ENCODE peak calls at places on chromosomes 11 and 22, in four cellular contexts. One of them, this sample, is unnamed.

GRCh38 chr11:128341767-128342318 is 245.5 kb downstream of the ETS1 start:
- DNase-seq in NT2/D1: no peak
- DNase-seq in fibroblast of lung: no peak
- DNase-seq in mammary epithelial cell: no peak
- DNase-seq in this sample: no peak

GRCh38 chr11:27231519-27231918 is 131.5 kb downstream of the CCDC34 start:
- DNase-seq in fibroblast of lung: peak; percentile 79
- DNase-seq in NT2/D1: no peak
- DNase-seq in mammary epithelial cell: no peak
- DNase-seq in this sample: no peak

GRCh38 chr22:45284705-45285305 is at the start of gene UPK3A:
- DNase-seq in NT2/D1: no peak
- DNase-seq in mammary epithelial cell: peak; percentile 32
- DNase-seq in fibroblast of lung: no peak
- DNase-seq in this sample: peak; percentile 18

GRCh38 chr11:26734706-26735105 is 12.8 kb upstream of the SLC5A12 start:
- DNase-seq in NT2/D1: no peak
- DNase-seq in fibroblast of lung: no peak
- DNase-seq in mammary epithelial cell: no peak
- DNase-seq in this sample: no peak

GRCh38 chr11:22787565-22788162 is 41.9 kb downstream of the SVIP start:
- DNase-seq in NT2/D1: peak; percentile 6
- DNase-seq in fibroblast of lung: peak; percentile 30
- DNase-seq in mammary epithelial cell: peak; percentile 16
- DNase-seq in this sample: peak; percentile 79

GRCh38 chr11:102312656-102313055 is 4.6 kb upstream of the BIRC3 start:
- DNase-seq in NT2/D1: no peak
- DNase-seq in fibroblast of lung: no peak
- DNase-seq in mammary epithelial cell: no peak
- DNase-seq in this sample: peak; percentile 75

GRCh38 chr22:24155597-24156145 is 25.6 kb upstream of the SUSD2 start:
- DNase-seq in mammary epithelial cell: peak; percentile 61
- DNase-seq in fibroblast of lung: peak; percentile 72
- DNase-seq in NT2/D1: no peak
- DNase-seq in this sample: peak; percentile 93

GRCh38 chr11:19889531-19889930 is 176.9 kb downstream of the NAV2 start:
- DNase-seq in NT2/D1: no peak
- DNase-seq in fibroblast of lung: peak; percentile 74
- DNase-seq in mammary epithelial cell: no peak
- DNase-seq in this sample: no peak

GRCh38 chr22:45742866-45743450 is 71.3 kb downstream of the ATXN10 start:
- DNase-seq in mammary epithelial cell: peak; percentile 9
- DNase-seq in NT2/D1: no peak
- DNase-seq in fibroblast of lung: no peak
- DNase-seq in this sample: peak; percentile 86

GRCh38 chr11:834371-835316 is 1.9 kb downstream of the CD151 start:
- DNase-seq in mammary epithelial cell: peak; percentile 91
- DNase-seq in NT2/D1: no peak
- DNase-seq in fibroblast of lung: peak; percentile 83
- DNase-seq in this sample: peak; percentile 93

GRCh38 chr11:38672445-38672844 is 2074.4 kb upstream of the RAG2 start:
- DNase-seq in fibroblast of lung: no peak
- DNase-seq in NT2/D1: no peak
- DNase-seq in mammary epithelial cell: peak; percentile 30
- DNase-seq in this sample: no peak

GRCh38 chr11:17381156-17381555 is 7.3 kb downstream of the KCNJ11 start:
- DNase-seq in fibroblast of lung: peak; percentile 54
- DNase-seq in mammary epithelial cell: no peak
- DNase-seq in NT2/D1: no peak
- DNase-seq in this sample: no peak

GRCh38 chr11:66467756-66468155 is 1.1 kb downstream of the PELI3 start:
- DNase-seq in NT2/D1: no peak
- DNase-seq in fibroblast of lung: no peak
- DNase-seq in mammary epithelial cell: no peak
- DNase-seq in this sample: no peak
- H3K9ac ChIP-seq in NT2/D1: peak overlapping the region; percentile 79
- H3K9ac ChIP-seq in fibroblast of lung: peak overlapping the region; percentile 69
- H3K9ac ChIP-seq in mammary epithelial cell: no peak overlapping the region
- H3K9ac ChIP-seq in this sample: peak overlapping the region; percentile 82

GRCh38 chr22:19942071-19942885 is 660 bp upstream of the TXNRD2 start:
- DNase-seq in NT2/D1: no peak
- DNase-seq in mammary epithelial cell: no peak
- DNase-seq in fibroblast of lung: no peak
- DNase-seq in this sample: peak; percentile 83
- H3K9ac ChIP-seq in NT2/D1: peak overlapping the region; percentile 87
- H3K9ac ChIP-seq in mammary epithelial cell: peak overlapping the region; percentile 87
- H3K9ac ChIP-seq in fibroblast of lung: peak overlapping the region; percentile 89
- H3K9ac ChIP-seq in this sample: peak overlapping the region; percentile 99

GRCh38 chr11:43969543-43969942 is 27.1 kb downstream of the C11orf96 start:
- DNase-seq in NT2/D1: no peak
- DNase-seq in mammary epithelial cell: no peak
- DNase-seq in fibroblast of lung: no peak
- DNase-seq in this sample: peak; percentile 20
- H3K9ac ChIP-seq in NT2/D1: no peak overlapping the region
- H3K9ac ChIP-seq in mammary epithelial cell: no peak overlapping the region
- H3K9ac ChIP-seq in fibroblast of lung: no peak overlapping the region
- H3K9ac ChIP-seq in this sample: no peak overlapping the region

GRCh38 chr11:125600663-125601062 is 8.0 kb downstream of the STT3A start:
- DNase-seq in NT2/D1: no peak
- DNase-seq in mammary epithelial cell: no peak
- DNase-seq in fibroblast of lung: no peak
- DNase-seq in this sample: no peak

DNA sequence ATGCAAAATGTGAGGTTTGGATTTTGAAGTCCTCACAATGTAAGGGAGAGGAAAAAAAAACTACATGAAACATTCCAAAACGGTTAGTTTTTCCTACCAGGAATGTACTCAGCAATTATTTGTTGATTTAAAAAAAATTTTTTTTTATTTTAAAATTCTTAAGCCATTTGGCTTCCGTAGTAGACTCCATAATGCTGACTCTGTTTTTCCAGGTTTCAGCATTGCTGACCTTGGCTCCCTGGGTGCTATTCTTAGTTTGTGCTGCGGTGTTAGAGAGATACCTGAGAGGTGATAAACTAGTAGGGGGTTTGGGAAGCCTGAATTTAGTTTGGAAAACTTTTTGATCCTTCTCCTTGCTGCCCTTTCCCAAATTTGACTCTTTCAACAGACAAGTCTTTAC is 10.6 kb downstream of the STT3A start:
- DNase-seq in mammary epithelial cell: no peak
- DNase-seq in fibroblast of lung: peak; percentile 46
- DNase-seq in NT2/D1: no peak
- DNase-seq in this sample: peak; percentile 62
- H3K9ac ChIP-seq in mammary epithelial cell: no peak overlapping the region
- H3K9ac ChIP-seq in fibroblast of lung: no peak overlapping the region
- H3K9ac ChIP-seq in NT2/D1: no peak overlapping the region
- H3K9ac ChIP-seq in this sample: no peak overlapping the region

DNA sequence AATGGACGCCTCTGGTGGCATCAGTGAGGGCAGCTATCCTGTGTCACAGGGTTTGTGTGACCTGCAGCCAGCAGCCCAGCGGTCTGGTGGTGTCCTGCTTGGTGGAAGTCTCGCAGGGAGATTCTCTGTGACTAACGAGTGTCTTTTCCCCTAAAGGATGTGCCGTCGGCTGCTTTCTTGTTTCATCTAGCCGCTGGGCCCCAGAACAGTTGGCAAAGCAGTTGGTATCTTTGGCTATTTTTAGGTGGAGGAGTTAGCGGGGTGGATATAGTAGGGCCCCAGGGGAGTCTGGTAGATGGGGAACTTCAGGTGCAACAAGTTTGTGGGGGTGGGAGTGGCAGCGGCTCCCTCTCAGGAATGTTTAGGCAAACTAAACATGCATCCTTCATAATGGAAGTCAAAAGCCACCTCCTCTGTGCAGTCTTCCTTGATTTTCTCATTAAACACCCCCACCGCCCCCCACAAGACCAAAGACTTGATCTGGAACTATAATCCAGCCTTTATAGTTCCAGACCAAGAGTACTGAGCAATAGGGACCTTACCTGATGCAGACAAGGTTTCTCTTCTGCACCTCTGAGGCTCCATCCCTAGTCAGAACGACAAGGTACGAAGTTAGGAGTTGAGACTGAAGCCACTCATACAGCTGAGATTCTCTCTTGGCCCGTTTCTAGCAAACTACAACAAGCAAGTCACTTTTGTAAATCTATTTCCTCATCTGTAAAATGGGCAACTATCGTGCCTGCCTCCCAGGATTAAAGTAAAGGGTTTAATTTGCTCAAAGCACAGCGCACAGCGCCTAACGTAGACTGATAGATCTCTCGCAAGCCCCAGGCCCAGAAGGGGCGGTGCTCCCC is 1.1 kb upstream of the PELI3 start:
- DNase-seq in fibroblast of lung: no peak
- DNase-seq in mammary epithelial cell: no peak
- DNase-seq in NT2/D1: no peak
- DNase-seq in this sample: no peak
- H3K9ac ChIP-seq in fibroblast of lung: no peak overlapping the region
- H3K9ac ChIP-seq in mammary epithelial cell: no peak overlapping the region
- H3K9ac ChIP-seq in NT2/D1: no peak overlapping the region
- H3K9ac ChIP-seq in this sample: peak overlapping the region; percentile 84

GRCh38 chr22:47111626-47112373 is 349.4 kb downstream of the TBC1D22A start:
- DNase-seq in NT2/D1: no peak
- DNase-seq in mammary epithelial cell: no peak
- DNase-seq in fibroblast of lung: no peak
- DNase-seq in this sample: no peak

GRCh38 chr22:47110817-47111443 is 348.5 kb downstream of the TBC1D22A start:
- DNase-seq in NT2/D1: no peak
- DNase-seq in fibroblast of lung: peak; percentile 45
- DNase-seq in mammary epithelial cell: no peak
- DNase-seq in this sample: no peak

GRCh38 chr22:47106806-47107205 is 344.4 kb downstream of the TBC1D22A start:
- DNase-seq in NT2/D1: no peak
- DNase-seq in fibroblast of lung: no peak
- DNase-seq in mammary epithelial cell: no peak
- DNase-seq in this sample: no peak

GRCh38 chr22:47105085-47105484 is 342.6 kb downstream of the TBC1D22A start:
- DNase-seq in NT2/D1: no peak
- DNase-seq in fibroblast of lung: no peak
- DNase-seq in mammary epithelial cell: no peak
- DNase-seq in this sample: no peak

DNA sequence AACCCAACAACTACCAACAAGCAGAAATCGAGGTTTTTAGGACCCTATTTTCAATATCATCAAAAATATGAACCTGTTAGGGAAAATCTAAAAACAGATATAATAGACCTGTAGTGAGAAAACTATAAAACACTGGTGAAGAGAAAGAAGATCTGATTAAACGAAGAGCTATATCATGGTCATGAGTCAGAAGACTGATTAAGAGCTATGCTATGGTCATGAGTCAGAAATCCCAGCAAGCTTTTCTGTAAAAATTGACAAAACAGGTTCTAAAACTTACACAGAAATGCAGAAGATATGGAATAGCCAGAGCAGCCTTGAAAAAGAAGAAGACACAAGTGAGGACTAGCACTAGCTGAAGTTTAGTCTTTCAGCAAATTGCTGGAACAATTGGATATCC is 345.0 kb downstream of the TBC1D22A start:
- DNase-seq in mammary epithelial cell: peak; percentile 67
- DNase-seq in fibroblast of lung: peak; percentile 85
- DNase-seq in NT2/D1: no peak
- DNase-seq in this sample: peak; percentile 71
- H3K9ac ChIP-seq in mammary epithelial cell: no peak overlapping the region
- H3K9ac ChIP-seq in fibroblast of lung: no peak overlapping the region
- H3K9ac ChIP-seq in NT2/D1: no peak overlapping the region
- H3K9ac ChIP-seq in this sample: no peak overlapping the region

DNA sequence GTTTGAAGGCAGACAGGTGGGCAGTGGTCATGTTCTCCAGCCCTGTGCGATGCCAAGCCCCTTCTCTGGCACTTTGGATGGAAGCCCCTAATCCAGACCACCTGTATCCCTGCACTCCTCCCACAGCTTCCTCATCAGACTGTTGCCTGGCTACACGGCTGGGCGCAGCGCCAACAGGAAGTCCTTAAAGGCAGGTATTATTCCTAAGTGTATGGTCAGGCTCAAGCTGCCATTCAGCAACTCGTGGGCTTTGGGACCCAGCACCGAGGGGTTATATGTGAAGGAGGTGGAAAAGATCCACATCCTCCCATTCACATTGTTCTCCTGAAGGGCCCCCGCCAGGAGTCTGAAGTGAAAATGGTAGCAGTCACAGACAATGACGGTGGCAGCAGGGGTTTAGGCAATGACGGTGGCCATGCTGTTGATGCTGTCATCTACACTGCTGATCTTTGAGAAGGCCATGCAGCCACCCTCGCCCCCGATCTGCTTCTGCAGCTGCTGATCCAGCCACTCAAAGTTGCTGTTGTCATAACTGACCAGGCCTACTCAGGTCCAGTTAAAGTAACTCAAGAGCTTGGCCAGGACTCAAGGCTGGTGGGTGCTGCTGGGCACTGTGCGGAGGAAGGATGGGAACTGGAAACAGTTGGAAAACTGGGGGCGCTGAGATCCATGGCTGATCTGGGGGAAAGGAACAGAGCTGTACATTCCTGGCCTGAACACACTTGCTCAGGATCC is 27.7 kb downstream of the OR6Q1 start:
- DNase-seq in mammary epithelial cell: peak; percentile 17
- DNase-seq in fibroblast of lung: no peak
- DNase-seq in NT2/D1: no peak
- DNase-seq in this sample: no peak
- H3K9ac ChIP-seq in mammary epithelial cell: no peak overlapping the region
- H3K9ac ChIP-seq in fibroblast of lung: peak overlapping the region; percentile 33
- H3K9ac ChIP-seq in NT2/D1: peak overlapping the region; percentile 25
- H3K9ac ChIP-seq in this sample: peak overlapping the region; percentile 59

DNA sequence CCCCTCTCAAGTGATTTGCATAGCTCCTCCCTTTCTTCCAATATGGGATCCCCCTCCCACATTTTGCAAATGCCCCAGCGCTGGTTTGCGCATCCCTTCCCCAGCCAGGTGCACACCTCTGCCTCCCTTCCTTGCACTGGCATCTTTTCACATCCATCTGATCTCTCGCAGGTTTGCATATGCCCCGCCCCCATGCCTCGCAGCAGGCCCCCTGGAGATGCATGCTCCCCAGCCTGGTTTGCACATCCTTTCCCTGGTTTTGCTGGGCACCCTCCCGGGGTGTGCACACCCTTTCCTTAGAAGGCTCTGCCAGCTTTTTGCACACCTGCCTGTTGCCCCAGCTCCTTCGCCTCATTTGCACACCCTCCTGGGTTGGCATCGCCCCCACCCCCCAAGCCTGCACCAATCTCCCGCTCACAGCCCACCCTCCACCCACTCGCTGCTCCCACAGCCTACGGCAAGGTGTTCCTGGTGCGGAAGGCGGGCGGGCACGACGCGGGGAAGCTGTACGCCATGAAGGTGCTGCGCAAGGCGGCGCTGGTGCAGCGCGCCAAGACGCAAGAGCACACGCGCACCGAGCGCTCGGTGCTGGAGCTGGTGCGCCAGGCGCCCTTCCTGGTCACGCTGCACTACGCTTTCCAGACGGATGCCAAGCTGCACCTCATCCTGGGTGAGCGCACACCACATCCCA is 895 bp downstream of the RPS6KA4 start:
- DNase-seq in fibroblast of lung: no peak
- DNase-seq in mammary epithelial cell: peak; percentile 58
- DNase-seq in NT2/D1: no peak
- DNase-seq in this sample: no peak
- H3K9ac ChIP-seq in fibroblast of lung: peak overlapping the region; percentile 88
- H3K9ac ChIP-seq in mammary epithelial cell: peak overlapping the region; percentile 57
- H3K9ac ChIP-seq in NT2/D1: peak overlapping the region; percentile 94
- H3K9ac ChIP-seq in this sample: peak overlapping the region; percentile 98